ENCODE peak calls at places on chromosomes 6 and 20, in eight cellular contexts. One of them, this sample, is unnamed.
A peak's percentile ranks its signal among the peaks of the same experiment; 100 is the strongest.

GRCh38 chr6:154511735-154512097 is 1.2 kb upstream of the CNKSR3 start:
- DNase-seq in uterus: no peak
- DNase-seq in fibroblast of mammary gland: peak; percentile 8
- DNase-seq in PC-3: no peak
- DNase-seq in type B pancreatic cell: no peak
- DNase-seq in tibial nerve: no peak
- DNase-seq in fibroblast of pulmonary artery: no peak
- DNase-seq in choroid plexus epithelial cell: no peak
- DNase-seq in this sample: peak; percentile 14

GRCh38 chr6:7920425-7920824 is 9.8 kb upstream of the TXNDC5 start:
- DNase-seq in fibroblast of mammary gland: no peak
- DNase-seq in fibroblast of pulmonary artery: no peak
- DNase-seq in type B pancreatic cell: no peak
- DNase-seq in choroid plexus epithelial cell: no peak
- DNase-seq in uterus: no peak
- DNase-seq in tibial nerve: no peak
- DNase-seq in PC-3: peak; percentile 74
- DNase-seq in this sample: peak; percentile 35

GRCh38 chr6:44464527-44465310 is 77.2 kb downstream of the CDC5L start:
- DNase-seq in type B pancreatic cell: no peak
- DNase-seq in tibial nerve: peak; percentile 40
- DNase-seq in PC-3: no peak
- DNase-seq in fibroblast of pulmonary artery: peak; percentile 61
- DNase-seq in choroid plexus epithelial cell: peak; percentile 80
- DNase-seq in fibroblast of mammary gland: peak; percentile 34
- DNase-seq in uterus: no peak
- DNase-seq in this sample: no peak

GRCh38 chr6:87436435-87436834 is 28.7 kb downstream of the CFAP206 start:
- DNase-seq in tibial nerve: no peak
- DNase-seq in fibroblast of mammary gland: peak; percentile 67
- DNase-seq in fibroblast of pulmonary artery: peak; percentile 84
- DNase-seq in PC-3: peak; percentile 63
- DNase-seq in choroid plexus epithelial cell: peak; percentile 82
- DNase-seq in uterus: no peak
- DNase-seq in type B pancreatic cell: no peak
- DNase-seq in this sample: peak; percentile 72

GRCh38 chr6:169211881-169212280 is 41.8 kb downstream of the THBS2 start:
- DNase-seq in fibroblast of mammary gland: no peak
- DNase-seq in tibial nerve: no peak
- DNase-seq in type B pancreatic cell: no peak
- DNase-seq in PC-3: no peak
- DNase-seq in fibroblast of pulmonary artery: no peak
- DNase-seq in choroid plexus epithelial cell: no peak
- DNase-seq in uterus: no peak
- DNase-seq in this sample: no peak

GRCh38 chr6:35311390-35312075 is 13.9 kb downstream of the DEF6 start:
- DNase-seq in choroid plexus epithelial cell: no peak
- DNase-seq in fibroblast of pulmonary artery: no peak
- DNase-seq in type B pancreatic cell: no peak
- DNase-seq in tibial nerve: no peak
- DNase-seq in PC-3: no peak
- DNase-seq in uterus: no peak
- DNase-seq in fibroblast of mammary gland: no peak
- DNase-seq in this sample: no peak

GRCh38 chr6:139500977-139501376 is 126.5 kb upstream of the CITED2 start:
- DNase-seq in fibroblast of pulmonary artery: no peak
- DNase-seq in fibroblast of mammary gland: peak; percentile 23
- DNase-seq in PC-3: no peak
- DNase-seq in choroid plexus epithelial cell: no peak
- DNase-seq in uterus: no peak
- DNase-seq in tibial nerve: no peak
- DNase-seq in type B pancreatic cell: no peak
- DNase-seq in this sample: no peak

GRCh38 chr6:18823782-18824386 is 436.7 kb downstream of the RNF144B start:
- DNase-seq in uterus: no peak
- DNase-seq in fibroblast of mammary gland: peak; percentile 57
- DNase-seq in type B pancreatic cell: no peak
- DNase-seq in tibial nerve: no peak
- DNase-seq in fibroblast of pulmonary artery: peak; percentile 26
- DNase-seq in PC-3: peak; percentile 62
- DNase-seq in choroid plexus epithelial cell: peak; percentile 33
- DNase-seq in this sample: peak; percentile 56

GRCh38 chr6:121309768-121310473 is 24.4 kb downstream of the TBC1D32 start:
- DNase-seq in tibial nerve: no peak
- DNase-seq in choroid plexus epithelial cell: peak; percentile 88
- DNase-seq in uterus: no peak
- DNase-seq in fibroblast of mammary gland: peak; percentile 45
- DNase-seq in fibroblast of pulmonary artery: peak; percentile 61
- DNase-seq in PC-3: no peak
- DNase-seq in type B pancreatic cell: no peak
- DNase-seq in this sample: peak; percentile 49

GRCh38 chr6:156617376-156617775 is 159.8 kb upstream of the ARID1B start:
- DNase-seq in tibial nerve: no peak
- DNase-seq in PC-3: no peak
- DNase-seq in fibroblast of pulmonary artery: peak; percentile 78
- DNase-seq in choroid plexus epithelial cell: no peak
- DNase-seq in uterus: no peak
- DNase-seq in type B pancreatic cell: no peak
- DNase-seq in fibroblast of mammary gland: no peak
- DNase-seq in this sample: peak; percentile 91
- TF ChIP-seq CTCF in tibial nerve: no peak
- TF ChIP-seq CTCF in PC-3: no peak
- TF ChIP-seq CTCF in fibroblast of pulmonary artery: no peak
- TF ChIP-seq CTCF in choroid plexus epithelial cell: no peak
- TF ChIP-seq CTCF in uterus: no peak
- TF ChIP-seq CTCF in type B pancreatic cell: no peak
- TF ChIP-seq CTCF in fibroblast of mammary gland: no peak
- TF ChIP-seq CTCF in this sample: no peak

DNA sequence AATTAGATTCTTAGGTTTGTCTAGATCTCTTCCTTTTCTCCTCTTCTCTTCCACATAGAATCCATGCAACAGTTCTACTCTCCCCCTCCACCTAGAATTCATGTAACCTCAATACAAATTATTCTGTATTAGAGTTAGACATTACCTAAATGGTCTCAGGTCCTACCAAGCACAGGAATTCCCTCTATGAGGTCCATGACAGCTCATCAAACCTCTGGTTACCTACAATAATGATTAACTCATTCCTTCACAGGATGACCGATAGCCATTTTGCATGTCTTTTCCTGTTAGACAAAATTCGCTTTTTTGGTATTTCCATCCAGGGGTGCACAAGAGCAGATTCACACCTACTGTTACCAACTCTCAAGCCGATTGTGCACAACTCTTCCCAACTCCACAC is 27.4 kb upstream of the BMP2 start:
- DNase-seq in fibroblast of mammary gland: no peak
- DNase-seq in tibial nerve: no peak
- DNase-seq in fibroblast of pulmonary artery: no peak
- DNase-seq in PC-3: no peak
- DNase-seq in choroid plexus epithelial cell: no peak
- DNase-seq in uterus: no peak
- DNase-seq in type B pancreatic cell: no peak
- DNase-seq in this sample: no peak
- TF ChIP-seq CTCF in fibroblast of mammary gland: no peak
- TF ChIP-seq CTCF in tibial nerve: no peak
- TF ChIP-seq CTCF in fibroblast of pulmonary artery: no peak
- TF ChIP-seq CTCF in PC-3: no peak
- TF ChIP-seq CTCF in choroid plexus epithelial cell: no peak
- TF ChIP-seq CTCF in uterus: no peak
- TF ChIP-seq CTCF in type B pancreatic cell: no peak
- TF ChIP-seq CTCF in this sample: no peak

GRCh38 chr6:24344981-24345380 is 12.9 kb downstream of the DCDC2 start:
- DNase-seq in choroid plexus epithelial cell: no peak
- DNase-seq in fibroblast of mammary gland: no peak
- DNase-seq in fibroblast of pulmonary artery: no peak
- DNase-seq in tibial nerve: no peak
- DNase-seq in type B pancreatic cell: no peak
- DNase-seq in uterus: no peak
- DNase-seq in PC-3: no peak
- DNase-seq in this sample: no peak
- TF ChIP-seq CTCF in choroid plexus epithelial cell: no peak
- TF ChIP-seq CTCF in fibroblast of mammary gland: no peak
- TF ChIP-seq CTCF in fibroblast of pulmonary artery: no peak
- TF ChIP-seq CTCF in tibial nerve: no peak
- TF ChIP-seq CTCF in type B pancreatic cell: no peak
- TF ChIP-seq CTCF in uterus: no peak
- TF ChIP-seq CTCF in PC-3: no peak
- TF ChIP-seq CTCF in this sample: no peak

GRCh38 chr20:36504295-36504694 is 37.0 kb upstream of the MYL9 start:
- DNase-seq in choroid plexus epithelial cell: no peak
- DNase-seq in uterus: no peak
- DNase-seq in PC-3: no peak
- DNase-seq in tibial nerve: no peak
- DNase-seq in fibroblast of pulmonary artery: no peak
- DNase-seq in type B pancreatic cell: no peak
- DNase-seq in fibroblast of mammary gland: no peak
- DNase-seq in this sample: no peak

GRCh38 chr20:36501367-36502006 is 39.8 kb upstream of the MYL9 start:
- DNase-seq in uterus: no peak
- DNase-seq in PC-3: no peak
- DNase-seq in type B pancreatic cell: no peak
- DNase-seq in choroid plexus epithelial cell: no peak
- DNase-seq in fibroblast of pulmonary artery: no peak
- DNase-seq in fibroblast of mammary gland: no peak
- DNase-seq in tibial nerve: no peak
- DNase-seq in this sample: no peak

GRCh38 chr20:36507746-36508145 is 33.6 kb upstream of the MYL9 start:
- DNase-seq in type B pancreatic cell: no peak
- DNase-seq in fibroblast of mammary gland: no peak
- DNase-seq in tibial nerve: no peak
- DNase-seq in fibroblast of pulmonary artery: no peak
- DNase-seq in uterus: no peak
- DNase-seq in PC-3: peak; percentile 46
- DNase-seq in choroid plexus epithelial cell: no peak
- DNase-seq in this sample: no peak

GRCh38 chr20:36506253-36506652 is 35.1 kb upstream of the MYL9 start:
- DNase-seq in uterus: no peak
- DNase-seq in type B pancreatic cell: no peak
- DNase-seq in fibroblast of pulmonary artery: peak; percentile 27
- DNase-seq in choroid plexus epithelial cell: peak; percentile 53
- DNase-seq in tibial nerve: no peak
- DNase-seq in PC-3: peak; percentile 42
- DNase-seq in fibroblast of mammary gland: no peak
- DNase-seq in this sample: peak; percentile 25
- TF ChIP-seq CTCF in uterus: peak; percentile 5
- TF ChIP-seq CTCF in type B pancreatic cell: no peak
- TF ChIP-seq CTCF in fibroblast of pulmonary artery: peak; percentile 52
- TF ChIP-seq CTCF in choroid plexus epithelial cell: peak; percentile 70
- TF ChIP-seq CTCF in tibial nerve: peak; percentile 16
- TF ChIP-seq CTCF in PC-3: peak; percentile 67
- TF ChIP-seq CTCF in fibroblast of mammary gland: peak; percentile 34
- TF ChIP-seq CTCF in this sample: no peak

DNA sequence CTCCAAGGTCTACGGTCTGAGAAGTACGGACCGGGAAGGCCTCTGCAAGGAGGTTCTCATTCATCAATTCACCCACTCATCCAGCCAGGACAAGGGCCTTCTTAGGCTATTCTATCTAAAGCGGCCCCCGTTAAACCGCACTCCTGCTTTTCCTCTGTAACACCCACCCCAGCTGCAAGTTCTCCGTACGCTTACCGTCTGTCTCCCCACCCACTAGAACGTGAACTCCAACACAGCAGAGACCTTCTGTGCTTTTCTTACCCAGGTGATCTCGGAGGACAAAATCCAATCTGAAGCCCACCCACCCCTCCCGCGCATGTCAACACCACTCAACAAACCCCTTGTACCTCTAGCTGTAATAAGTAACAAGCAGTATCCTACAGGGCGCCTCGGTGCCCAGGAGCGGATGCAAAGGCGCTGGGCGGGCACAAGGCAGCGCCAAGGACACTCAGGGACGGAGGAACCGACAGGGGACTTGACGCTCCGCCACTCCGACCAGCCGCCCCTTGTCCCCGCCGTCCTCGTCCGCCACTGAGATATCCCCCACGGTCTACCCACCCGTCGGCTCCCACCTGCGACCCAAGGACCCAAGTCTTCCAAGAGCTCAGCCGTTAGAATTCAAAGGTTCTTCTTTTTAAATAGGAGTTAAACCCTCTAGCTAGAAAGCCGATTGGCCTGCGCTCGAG is at the start of gene AURKA:
- DNase-seq in type B pancreatic cell: no peak
- DNase-seq in fibroblast of pulmonary artery: peak; percentile 10
- DNase-seq in tibial nerve: no peak
- DNase-seq in uterus: no peak
- DNase-seq in fibroblast of mammary gland: no peak
- DNase-seq in choroid plexus epithelial cell: peak; percentile 26
- DNase-seq in PC-3: no peak
- DNase-seq in this sample: no peak
- TF ChIP-seq CTCF in type B pancreatic cell: no peak
- TF ChIP-seq CTCF in fibroblast of pulmonary artery: no peak
- TF ChIP-seq CTCF in tibial nerve: no peak
- TF ChIP-seq CTCF in uterus: no peak
- TF ChIP-seq CTCF in fibroblast of mammary gland: no peak
- TF ChIP-seq CTCF in choroid plexus epithelial cell: no peak
- TF ChIP-seq CTCF in PC-3: no peak
- TF ChIP-seq CTCF in this sample: no peak

GRCh38 chr6:117399924-117400323 is 25.8 kb downstream of the ROS1 start:
- DNase-seq in fibroblast of mammary gland: no peak
- DNase-seq in choroid plexus epithelial cell: peak; percentile 41
- DNase-seq in tibial nerve: no peak
- DNase-seq in fibroblast of pulmonary artery: peak; percentile 20
- DNase-seq in type B pancreatic cell: no peak
- DNase-seq in PC-3: peak; percentile 41
- DNase-seq in uterus: no peak
- DNase-seq in this sample: peak; percentile 38
- TF ChIP-seq CTCF in fibroblast of mammary gland: peak; percentile 36
- TF ChIP-seq CTCF in choroid plexus epithelial cell: peak; percentile 57
- TF ChIP-seq CTCF in tibial nerve: no peak
- TF ChIP-seq CTCF in fibroblast of pulmonary artery: peak; percentile 51
- TF ChIP-seq CTCF in type B pancreatic cell: peak; percentile 37
- TF ChIP-seq CTCF in PC-3: peak; percentile 53
- TF ChIP-seq CTCF in uterus: no peak
- TF ChIP-seq CTCF in this sample: peak; percentile 27

This sample was measured in MCF 10A.